ENCODE peak calls at places on chromosomes 6 and 20, in five cellular contexts. One of them, this sample, is unnamed.

GRCh38 chr6:37051138-37052026 is 45.9 kb downstream of the FGD2 start:
- DNase-seq in HTR-8/SVneo: peak
- DNase-seq in IMR-90: peak
- DNase-seq in activated CD4-positive, alpha-beta T cell treated with anti-CD3 and anti-CD28 coated beads, Interleukin-2, amount 50 U/mL, for 4 hours: peak
- DNase-seq in epithelial cell of esophagus: peak
- DNase-seq in this sample: peak

GRCh38 chr6:166629628-166630027 is 2.6 kb upstream of the RPS6KA2 start:
- DNase-seq in IMR-90: peak
- DNase-seq in HTR-8/SVneo: no peak
- DNase-seq in activated CD4-positive, alpha-beta T cell treated with anti-CD3 and anti-CD28 coated beads, Interleukin-2, amount 50 U/mL, for 4 hours: no peak
- DNase-seq in epithelial cell of esophagus: no peak
- DNase-seq in this sample: no peak

GRCh38 chr6:99285881-99286280 is 63.6 kb downstream of the FAXC start:
- DNase-seq in activated CD4-positive, alpha-beta T cell treated with anti-CD3 and anti-CD28 coated beads, Interleukin-2, amount 50 U/mL, for 4 hours: no peak
- DNase-seq in HTR-8/SVneo: no peak
- DNase-seq in epithelial cell of esophagus: no peak
- DNase-seq in IMR-90: no peak
- DNase-seq in this sample: no peak

GRCh38 chr6:17336425-17336824 is 55.3 kb downstream of the RBM24 start:
- DNase-seq in activated CD4-positive, alpha-beta T cell treated with anti-CD3 and anti-CD28 coated beads, Interleukin-2, amount 50 U/mL, for 4 hours: no peak
- DNase-seq in IMR-90: peak
- DNase-seq in HTR-8/SVneo: no peak
- DNase-seq in epithelial cell of esophagus: no peak
- DNase-seq in this sample: no peak

GRCh38 chr6:22784611-22785010 is 215.2 kb downstream of the HDGFL1 start:
- DNase-seq in IMR-90: peak
- DNase-seq in HTR-8/SVneo: no peak
- DNase-seq in epithelial cell of esophagus: no peak
- DNase-seq in activated CD4-positive, alpha-beta T cell treated with anti-CD3 and anti-CD28 coated beads, Interleukin-2, amount 50 U/mL, for 4 hours: no peak
- DNase-seq in this sample: no peak

GRCh38 chr6:54992789-54993188 is 146.2 kb downstream of the FAM83B start:
- DNase-seq in HTR-8/SVneo: no peak
- DNase-seq in IMR-90: peak
- DNase-seq in epithelial cell of esophagus: peak
- DNase-seq in activated CD4-positive, alpha-beta T cell treated with anti-CD3 and anti-CD28 coated beads, Interleukin-2, amount 50 U/mL, for 4 hours: no peak
- DNase-seq in this sample: no peak

GRCh38 chr20:56788671-56789610 is 159.8 kb downstream of the TFAP2C start:
- DNase-seq in HTR-8/SVneo: peak
- DNase-seq in activated CD4-positive, alpha-beta T cell treated with anti-CD3 and anti-CD28 coated beads, Interleukin-2, amount 50 U/mL, for 4 hours: no peak
- DNase-seq in epithelial cell of esophagus: no peak
- DNase-seq in IMR-90: no peak
- DNase-seq in this sample: no peak

GRCh38 chr20:7855545-7855944 is 84.7 kb downstream of the HAO1 start:
- DNase-seq in epithelial cell of esophagus: peak
- DNase-seq in IMR-90: no peak
- DNase-seq in HTR-8/SVneo: no peak
- DNase-seq in activated CD4-positive, alpha-beta T cell treated with anti-CD3 and anti-CD28 coated beads, Interleukin-2, amount 50 U/mL, for 4 hours: no peak
- DNase-seq in this sample: no peak

GRCh38 chr6:71250050-71250689 is 38.4 kb upstream of the OGFRL1 start:
- DNase-seq in HTR-8/SVneo: peak
- DNase-seq in epithelial cell of esophagus: peak
- DNase-seq in activated CD4-positive, alpha-beta T cell treated with anti-CD3 and anti-CD28 coated beads, Interleukin-2, amount 50 U/mL, for 4 hours: no peak
- DNase-seq in IMR-90: peak
- DNase-seq in this sample: no peak

GRCh38 chr6:38413097-38413800 is 226.5 kb downstream of the BTBD9 start:
- DNase-seq in epithelial cell of esophagus: no peak
- DNase-seq in IMR-90: no peak
- DNase-seq in HTR-8/SVneo: no peak
- DNase-seq in activated CD4-positive, alpha-beta T cell treated with anti-CD3 and anti-CD28 coated beads, Interleukin-2, amount 50 U/mL, for 4 hours: no peak
- DNase-seq in this sample: no peak

GRCh38 chr20:2694519-2694918 is 1.9 kb downstream of the EBF4 start:
- DNase-seq in activated CD4-positive, alpha-beta T cell treated with anti-CD3 and anti-CD28 coated beads, Interleukin-2, amount 50 U/mL, for 4 hours: no peak
- DNase-seq in epithelial cell of esophagus: no peak
- DNase-seq in HTR-8/SVneo: no peak
- DNase-seq in IMR-90: no peak
- DNase-seq in this sample: no peak

GRCh38 chr6:53103993-53104675 is 38.9 kb downstream of the FBXO9 start:
- DNase-seq in activated CD4-positive, alpha-beta T cell treated with anti-CD3 and anti-CD28 coated beads, Interleukin-2, amount 50 U/mL, for 4 hours: no peak
- DNase-seq in epithelial cell of esophagus: peak
- DNase-seq in HTR-8/SVneo: peak
- DNase-seq in IMR-90: no peak
- DNase-seq in this sample: no peak

GRCh38 chr20:42093542-42094440 is 475.6 kb upstream of the CHD6 start:
- DNase-seq in activated CD4-positive, alpha-beta T cell treated with anti-CD3 and anti-CD28 coated beads, Interleukin-2, amount 50 U/mL, for 4 hours: no peak
- DNase-seq in epithelial cell of esophagus: no peak
- DNase-seq in HTR-8/SVneo: no peak
- DNase-seq in IMR-90: no peak
- DNase-seq in this sample: no peak

GRCh38 chr6:15362274-15363160 is 116.6 kb downstream of the JARID2 start:
- DNase-seq in activated CD4-positive, alpha-beta T cell treated with anti-CD3 and anti-CD28 coated beads, Interleukin-2, amount 50 U/mL, for 4 hours: no peak
- DNase-seq in HTR-8/SVneo: no peak
- DNase-seq in IMR-90: no peak
- DNase-seq in epithelial cell of esophagus: no peak
- DNase-seq in this sample: no peak

GRCh38 chr6:44858998-44859397 is 469.1 kb upstream of the RUNX2 start:
- DNase-seq in epithelial cell of esophagus: no peak
- DNase-seq in activated CD4-positive, alpha-beta T cell treated with anti-CD3 and anti-CD28 coated beads, Interleukin-2, amount 50 U/mL, for 4 hours: no peak
- DNase-seq in IMR-90: no peak
- DNase-seq in HTR-8/SVneo: no peak
- DNase-seq in this sample: no peak

GRCh38 chr6:132479131-132479530 is 33.8 kb downstream of the STX7 start:
- DNase-seq in IMR-90: no peak
- DNase-seq in HTR-8/SVneo: no peak
- DNase-seq in epithelial cell of esophagus: no peak
- DNase-seq in activated CD4-positive, alpha-beta T cell treated with anti-CD3 and anti-CD28 coated beads, Interleukin-2, amount 50 U/mL, for 4 hours: no peak
- DNase-seq in this sample: no peak

GRCh38 chr20:36098364-36098763 is 56.2 kb upstream of the EPB41L1 start:
- DNase-seq in IMR-90: peak
- DNase-seq in activated CD4-positive, alpha-beta T cell treated with anti-CD3 and anti-CD28 coated beads, Interleukin-2, amount 50 U/mL, for 4 hours: no peak
- DNase-seq in epithelial cell of esophagus: peak
- DNase-seq in HTR-8/SVneo: no peak
- DNase-seq in this sample: no peak

GRCh38 chr6:5606546-5606945 is 345.2 kb downstream of the FARS2 start:
- DNase-seq in HTR-8/SVneo: no peak
- DNase-seq in activated CD4-positive, alpha-beta T cell treated with anti-CD3 and anti-CD28 coated beads, Interleukin-2, amount 50 U/mL, for 4 hours: no peak
- DNase-seq in IMR-90: no peak
- DNase-seq in epithelial cell of esophagus: no peak
- DNase-seq in this sample: no peak

GRCh38 chr20:37911262-37911661 is 8.3 kb downstream of the VSTM2L start:
- DNase-seq in activated CD4-positive, alpha-beta T cell treated with anti-CD3 and anti-CD28 coated beads, Interleukin-2, amount 50 U/mL, for 4 hours: no peak
- DNase-seq in epithelial cell of esophagus: no peak
- DNase-seq in IMR-90: no peak
- DNase-seq in HTR-8/SVneo: no peak
- DNase-seq in this sample: no peak